ENCODE peak calls at places on chromosome 16, in seven cellular contexts. One of them, this sample, is unnamed.

GRCh38 chr16:88596477-88596876 is 26.3 kb downstream of the ZC3H18 start:
- DNase-seq in EL: no peak
- DNase-seq in SJSA1: no peak
- DNase-seq in HEK293T: no peak
- DNase-seq in stimulated activated CD4-positive, alpha-beta T cell treated with anti-CD3 and anti-CD28 coated beads, Interleukin-1b, Interleukin-23, amount 100 ng/mL, for 24 hours: no peak
- DNase-seq in NCI-H460: no peak
- DNase-seq in Caki2: no peak
- DNase-seq in this sample: no peak

GRCh38 chr16:88870608-88871348 is 4.3 kb upstream of the PABPN1L start:
- DNase-seq in EL: no peak
- DNase-seq in SJSA1: no peak
- DNase-seq in HEK293T: no peak
- DNase-seq in stimulated activated CD4-positive, alpha-beta T cell treated with anti-CD3 and anti-CD28 coated beads, Interleukin-1b, Interleukin-23, amount 100 ng/mL, for 24 hours: no peak
- DNase-seq in NCI-H460: no peak
- DNase-seq in Caki2: no peak
- DNase-seq in this sample: no peak

GRCh38 chr16:1983544-1984346 is at the start of gene GFER:
- DNase-seq in EL: peak; percentile 92
- DNase-seq in SJSA1: peak; percentile 94
- DNase-seq in HEK293T: peak; percentile 93
- DNase-seq in stimulated activated CD4-positive, alpha-beta T cell treated with anti-CD3 and anti-CD28 coated beads, Interleukin-1b, Interleukin-23, amount 100 ng/mL, for 24 hours: no peak
- DNase-seq in NCI-H460: peak; percentile 91
- DNase-seq in Caki2: peak; percentile 92
- DNase-seq in this sample: peak; percentile 92

GRCh38 chr16:79272141-79272577 is 328.4 kb downstream of the MAF start:
- DNase-seq in EL: no peak
- DNase-seq in SJSA1: no peak
- DNase-seq in HEK293T: no peak
- DNase-seq in stimulated activated CD4-positive, alpha-beta T cell treated with anti-CD3 and anti-CD28 coated beads, Interleukin-1b, Interleukin-23, amount 100 ng/mL, for 24 hours: peak; percentile 42
- DNase-seq in NCI-H460: no peak
- DNase-seq in Caki2: no peak
- DNase-seq in this sample: no peak

GRCh38 chr16:24440296-24440695 is 99.1 kb upstream of the RBBP6 start:
- DNase-seq in EL: no peak
- DNase-seq in SJSA1: no peak
- DNase-seq in HEK293T: no peak
- DNase-seq in stimulated activated CD4-positive, alpha-beta T cell treated with anti-CD3 and anti-CD28 coated beads, Interleukin-1b, Interleukin-23, amount 100 ng/mL, for 24 hours: no peak
- DNase-seq in NCI-H460: no peak
- DNase-seq in Caki2: no peak
- DNase-seq in this sample: no peak

GRCh38 chr16:71249399-71249798 is 18.9 kb upstream of the HYDIN start:
- DNase-seq in EL: no peak
- DNase-seq in SJSA1: no peak
- DNase-seq in HEK293T: no peak
- DNase-seq in stimulated activated CD4-positive, alpha-beta T cell treated with anti-CD3 and anti-CD28 coated beads, Interleukin-1b, Interleukin-23, amount 100 ng/mL, for 24 hours: no peak
- DNase-seq in NCI-H460: no peak
- DNase-seq in Caki2: no peak
- DNase-seq in this sample: no peak

GRCh38 chr16:3868556-3868955 is 12.0 kb downstream of the CREBBP start:
- DNase-seq in EL: no peak
- DNase-seq in SJSA1: no peak
- DNase-seq in HEK293T: no peak
- DNase-seq in stimulated activated CD4-positive, alpha-beta T cell treated with anti-CD3 and anti-CD28 coated beads, Interleukin-1b, Interleukin-23, amount 100 ng/mL, for 24 hours: no peak
- DNase-seq in NCI-H460: no peak
- DNase-seq in Caki2: no peak
- DNase-seq in this sample: no peak

GRCh38 chr16:31269541-31269940 is 9.8 kb downstream of the ITGAM start:
- DNase-seq in EL: no peak
- DNase-seq in SJSA1: no peak
- DNase-seq in HEK293T: no peak
- DNase-seq in stimulated activated CD4-positive, alpha-beta T cell treated with anti-CD3 and anti-CD28 coated beads, Interleukin-1b, Interleukin-23, amount 100 ng/mL, for 24 hours: no peak
- DNase-seq in NCI-H460: no peak
- DNase-seq in Caki2: peak; percentile 51
- DNase-seq in this sample: no peak

GRCh38 chr16:56102159-56102798 is 89.0 kb upstream of the GNAO1 start:
- DNase-seq in EL: peak; percentile 22
- DNase-seq in SJSA1: no peak
- DNase-seq in HEK293T: no peak
- DNase-seq in stimulated activated CD4-positive, alpha-beta T cell treated with anti-CD3 and anti-CD28 coated beads, Interleukin-1b, Interleukin-23, amount 100 ng/mL, for 24 hours: no peak
- DNase-seq in NCI-H460: no peak
- DNase-seq in Caki2: no peak
- DNase-seq in this sample: no peak

GRCh38 chr16:81623365-81624102 is 155.6 kb upstream of the PLCG2 start:
- DNase-seq in EL: peak; percentile 53
- DNase-seq in SJSA1: no peak
- DNase-seq in HEK293T: no peak
- DNase-seq in stimulated activated CD4-positive, alpha-beta T cell treated with anti-CD3 and anti-CD28 coated beads, Interleukin-1b, Interleukin-23, amount 100 ng/mL, for 24 hours: no peak
- DNase-seq in NCI-H460: peak; percentile 37
- DNase-seq in Caki2: no peak
- DNase-seq in this sample: peak; percentile 63

GRCh38 chr16:27437946-27438345 is 36.0 kb downstream of the IL21R start:
- DNase-seq in EL: no peak
- DNase-seq in SJSA1: no peak
- DNase-seq in HEK293T: no peak
- DNase-seq in stimulated activated CD4-positive, alpha-beta T cell treated with anti-CD3 and anti-CD28 coated beads, Interleukin-1b, Interleukin-23, amount 100 ng/mL, for 24 hours: no peak
- DNase-seq in NCI-H460: no peak
- DNase-seq in Caki2: no peak
- DNase-seq in this sample: no peak

GRCh38 chr16:80691111-80691761 is 113.2 kb downstream of the CDYL2 start:
- DNase-seq in EL: peak; percentile 12
- DNase-seq in SJSA1: no peak
- DNase-seq in HEK293T: no peak
- DNase-seq in stimulated activated CD4-positive, alpha-beta T cell treated with anti-CD3 and anti-CD28 coated beads, Interleukin-1b, Interleukin-23, amount 100 ng/mL, for 24 hours: no peak
- DNase-seq in NCI-H460: no peak
- DNase-seq in Caki2: no peak
- DNase-seq in this sample: no peak

GRCh38 chr16:10728488-10728887 is 15.2 kb upstream of the NUBP1 start:
- DNase-seq in EL: no peak
- DNase-seq in SJSA1: no peak
- DNase-seq in HEK293T: no peak
- DNase-seq in stimulated activated CD4-positive, alpha-beta T cell treated with anti-CD3 and anti-CD28 coated beads, Interleukin-1b, Interleukin-23, amount 100 ng/mL, for 24 hours: no peak
- DNase-seq in NCI-H460: no peak
- DNase-seq in Caki2: no peak
- DNase-seq in this sample: no peak

GRCh38 chr16:15440852-15441251 is 6.5 kb downstream of the BMERB1 start:
- DNase-seq in EL: peak; percentile 74
- DNase-seq in SJSA1: peak; percentile 78
- DNase-seq in HEK293T: no peak
- DNase-seq in stimulated activated CD4-positive, alpha-beta T cell treated with anti-CD3 and anti-CD28 coated beads, Interleukin-1b, Interleukin-23, amount 100 ng/mL, for 24 hours: no peak
- DNase-seq in NCI-H460: peak; percentile 9
- DNase-seq in Caki2: peak; percentile 57
- DNase-seq in this sample: no peak

GRCh38 chr16:86046901-86047300 is 147.9 kb downstream of the IRF8 start:
- DNase-seq in EL: no peak
- DNase-seq in SJSA1: no peak
- DNase-seq in HEK293T: no peak
- DNase-seq in stimulated activated CD4-positive, alpha-beta T cell treated with anti-CD3 and anti-CD28 coated beads, Interleukin-1b, Interleukin-23, amount 100 ng/mL, for 24 hours: no peak
- DNase-seq in NCI-H460: no peak
- DNase-seq in Caki2: no peak
- DNase-seq in this sample: no peak

GRCh38 chr16:2422123-2422867 is 7.0 kb upstream of the CCNF start:
- DNase-seq in EL: no peak
- DNase-seq in SJSA1: no peak
- DNase-seq in HEK293T: no peak
- DNase-seq in stimulated activated CD4-positive, alpha-beta T cell treated with anti-CD3 and anti-CD28 coated beads, Interleukin-1b, Interleukin-23, amount 100 ng/mL, for 24 hours: no peak
- DNase-seq in NCI-H460: no peak
- DNase-seq in Caki2: no peak
- DNase-seq in this sample: no peak